ENCODE peak calls at places on chromosomes 3 and 15, in four cellular contexts. One of them, this sample, is unnamed.

GRCh38 chr3:125059488-125060245 is 3.9 kb upstream of the HEG1 start:
- DNase-seq in psoas muscle: no peak
- DNase-seq in G401: no peak
- DNase-seq in stimulated activated CD8-positive, alpha-beta memory T cell treated with anti-CD3 and anti-CD28 coated beads, Interleukin-7, amount 100 ng/mL, for 24 hours: no peak
- DNase-seq in this sample: peak

GRCh38 chr15:31049682-31050606 is 51.6 kb downstream of the TRPM1 start:
- DNase-seq in G401: no peak
- DNase-seq in stimulated activated CD8-positive, alpha-beta memory T cell treated with anti-CD3 and anti-CD28 coated beads, Interleukin-7, amount 100 ng/mL, for 24 hours: no peak
- DNase-seq in psoas muscle: no peak
- DNase-seq in this sample: no peak

GRCh38 chr15:39502048-39502447 is 78.8 kb upstream of the THBS1 start:
- DNase-seq in psoas muscle: no peak
- DNase-seq in G401: no peak
- DNase-seq in stimulated activated CD8-positive, alpha-beta memory T cell treated with anti-CD3 and anti-CD28 coated beads, Interleukin-7, amount 100 ng/mL, for 24 hours: no peak
- DNase-seq in this sample: no peak

GRCh38 chr3:44874308-44874707 is at the start of gene TGM4:
- DNase-seq in G401: no peak
- DNase-seq in psoas muscle: no peak
- DNase-seq in stimulated activated CD8-positive, alpha-beta memory T cell treated with anti-CD3 and anti-CD28 coated beads, Interleukin-7, amount 100 ng/mL, for 24 hours: no peak
- DNase-seq in this sample: no peak

GRCh38 chr3:24508423-24508839 is 13.8 kb upstream of the THRB start:
- DNase-seq in psoas muscle: no peak
- DNase-seq in stimulated activated CD8-positive, alpha-beta memory T cell treated with anti-CD3 and anti-CD28 coated beads, Interleukin-7, amount 100 ng/mL, for 24 hours: no peak
- DNase-seq in G401: no peak
- DNase-seq in this sample: no peak

GRCh38 chr3:55235416-55235815 is 251.7 kb downstream of the WNT5A start:
- DNase-seq in stimulated activated CD8-positive, alpha-beta memory T cell treated with anti-CD3 and anti-CD28 coated beads, Interleukin-7, amount 100 ng/mL, for 24 hours: no peak
- DNase-seq in psoas muscle: no peak
- DNase-seq in G401: no peak
- DNase-seq in this sample: no peak

GRCh38 chr3:189841474-189842205 is 210.5 kb downstream of the TP63 start:
- DNase-seq in stimulated activated CD8-positive, alpha-beta memory T cell treated with anti-CD3 and anti-CD28 coated beads, Interleukin-7, amount 100 ng/mL, for 24 hours: no peak
- DNase-seq in G401: no peak
- DNase-seq in psoas muscle: no peak
- DNase-seq in this sample: no peak

GRCh38 chr15:37771462-37771861 is 163.0 kb upstream of the TMCO5A start:
- DNase-seq in G401: no peak
- DNase-seq in stimulated activated CD8-positive, alpha-beta memory T cell treated with anti-CD3 and anti-CD28 coated beads, Interleukin-7, amount 100 ng/mL, for 24 hours: no peak
- DNase-seq in psoas muscle: no peak
- DNase-seq in this sample: no peak

GRCh38 chr15:73858062-73858461 is 15.3 kb upstream of the TBC1D21 start:
- DNase-seq in psoas muscle: no peak
- DNase-seq in stimulated activated CD8-positive, alpha-beta memory T cell treated with anti-CD3 and anti-CD28 coated beads, Interleukin-7, amount 100 ng/mL, for 24 hours: no peak
- DNase-seq in G401: no peak
- DNase-seq in this sample: no peak

GRCh38 chr3:42489937-42490227 is 12.6 kb upstream of the VIPR1 start:
- DNase-seq in stimulated activated CD8-positive, alpha-beta memory T cell treated with anti-CD3 and anti-CD28 coated beads, Interleukin-7, amount 100 ng/mL, for 24 hours: no peak
- DNase-seq in psoas muscle: no peak
- DNase-seq in G401: no peak
- DNase-seq in this sample: no peak

GRCh38 chr3:8987673-8988655 is 24.7 kb upstream of the RAD18 start:
- DNase-seq in G401: peak
- DNase-seq in psoas muscle: peak
- DNase-seq in stimulated activated CD8-positive, alpha-beta memory T cell treated with anti-CD3 and anti-CD28 coated beads, Interleukin-7, amount 100 ng/mL, for 24 hours: peak
- DNase-seq in this sample: peak

GRCh38 chr15:62619105-62619504 is 423.4 kb upstream of the TPM1 start:
- DNase-seq in G401: no peak
- DNase-seq in psoas muscle: no peak
- DNase-seq in stimulated activated CD8-positive, alpha-beta memory T cell treated with anti-CD3 and anti-CD28 coated beads, Interleukin-7, amount 100 ng/mL, for 24 hours: no peak
- DNase-seq in this sample: no peak

GRCh38 chr15:78209646-78210348 is 24.6 kb downstream of the ACSBG1 start:
- DNase-seq in stimulated activated CD8-positive, alpha-beta memory T cell treated with anti-CD3 and anti-CD28 coated beads, Interleukin-7, amount 100 ng/mL, for 24 hours: no peak
- DNase-seq in psoas muscle: no peak
- DNase-seq in G401: no peak
- DNase-seq in this sample: no peak

GRCh38 chr3:9175421-9175820 is 74.0 kb downstream of the SRGAP3 start:
- DNase-seq in G401: no peak
- DNase-seq in psoas muscle: no peak
- DNase-seq in stimulated activated CD8-positive, alpha-beta memory T cell treated with anti-CD3 and anti-CD28 coated beads, Interleukin-7, amount 100 ng/mL, for 24 hours: no peak
- DNase-seq in this sample: no peak

GRCh38 chr3:4726549-4726948 is 233.4 kb downstream of the ITPR1 start:
- DNase-seq in G401: no peak
- DNase-seq in stimulated activated CD8-positive, alpha-beta memory T cell treated with anti-CD3 and anti-CD28 coated beads, Interleukin-7, amount 100 ng/mL, for 24 hours: no peak
- DNase-seq in psoas muscle: no peak
- DNase-seq in this sample: no peak

GRCh38 chr3:183058351-183058750 is 40.9 kb downstream of the MCCC1 start:
- DNase-seq in G401: no peak
- DNase-seq in psoas muscle: no peak
- DNase-seq in stimulated activated CD8-positive, alpha-beta memory T cell treated with anti-CD3 and anti-CD28 coated beads, Interleukin-7, amount 100 ng/mL, for 24 hours: no peak
- DNase-seq in this sample: no peak

GRCh38 chr3:133926736-133927542 is 31.3 kb upstream of the RAB6B start:
- DNase-seq in stimulated activated CD8-positive, alpha-beta memory T cell treated with anti-CD3 and anti-CD28 coated beads, Interleukin-7, amount 100 ng/mL, for 24 hours: no peak
- DNase-seq in psoas muscle: no peak
- DNase-seq in G401: no peak
- DNase-seq in this sample: peak

GRCh38 chr15:74620636-74621545 is 5.3 kb downstream of the CLK3 start:
- DNase-seq in stimulated activated CD8-positive, alpha-beta memory T cell treated with anti-CD3 and anti-CD28 coated beads, Interleukin-7, amount 100 ng/mL, for 24 hours: no peak
- DNase-seq in psoas muscle: peak
- DNase-seq in G401: peak
- DNase-seq in this sample: peak

GRCh38 chr15:36590838-36591237 is 11.4 kb downstream of the CDIN1 start:
- DNase-seq in psoas muscle: no peak
- DNase-seq in stimulated activated CD8-positive, alpha-beta memory T cell treated with anti-CD3 and anti-CD28 coated beads, Interleukin-7, amount 100 ng/mL, for 24 hours: no peak
- DNase-seq in G401: no peak
- DNase-seq in this sample: no peak

GRCh38 chr15:69325456-69325971 is 26.8 kb downstream of the PAQR5 start:
- DNase-seq in stimulated activated CD8-positive, alpha-beta memory T cell treated with anti-CD3 and anti-CD28 coated beads, Interleukin-7, amount 100 ng/mL, for 24 hours: no peak
- DNase-seq in psoas muscle: no peak
- DNase-seq in G401: no peak
- DNase-seq in this sample: no peak

GRCh38 chr3:186571644-186572013 is 1.1 kb downstream of the DNAJB11 start:
- DNase-seq in G401: no peak
- DNase-seq in psoas muscle: no peak
- DNase-seq in stimulated activated CD8-positive, alpha-beta memory T cell treated with anti-CD3 and anti-CD28 coated beads, Interleukin-7, amount 100 ng/mL, for 24 hours: no peak
- DNase-seq in this sample: no peak

GRCh38 chr3:51948016-51948580 is 5.9 kb downstream of the PARP3 start:
- DNase-seq in G401: no peak
- DNase-seq in psoas muscle: no peak
- DNase-seq in stimulated activated CD8-positive, alpha-beta memory T cell treated with anti-CD3 and anti-CD28 coated beads, Interleukin-7, amount 100 ng/mL, for 24 hours: no peak
- DNase-seq in this sample: no peak

GRCh38 chr3:52099006-52099405 is 42.6 kb upstream of the DUSP7 start:
- DNase-seq in G401: no peak
- DNase-seq in psoas muscle: peak
- DNase-seq in stimulated activated CD8-positive, alpha-beta memory T cell treated with anti-CD3 and anti-CD28 coated beads, Interleukin-7, amount 100 ng/mL, for 24 hours: no peak
- DNase-seq in this sample: no peak